ENCODE peak calls at places on chromosomes 16 and 17, in four cellular contexts. B is HepG2, Z is GM12878, X is H1. N is an unnamed sample.

GRCh38 chr17:494601-495195 is 142.1 kb upstream of the RPH3AL start:
- DNase-seq in B (no peak), Z (no peak), X (no peak), N (no peak)

GRCh38 chr17:74822329-74823175 is 37.1 kb downstream of the GRIN2C start:
- DNase-seq in B (no peak), Z (no peak), X (no peak), N (no peak)

GRCh38 chr17:2054740-2055493 is at the start of gene HIC1:
- DNase-seq in B (peak), Z (no peak), X (peak), N (no peak)

GRCh38 chr16:70692130-70692470 is 6.2 kb upstream of the MTSS2 start:
- DNase-seq in B (no peak), Z (no peak), X (no peak), N (no peak)

GRCh38 chr16:30110661-30111060 is 2.7 kb downstream of the GDPD3 start:
- DNase-seq in B (no peak), Z (no peak), X (no peak), N (peak)

GRCh38 chr17:66183529-66183928 is 8.4 kb downstream of the CEP112 start:
- DNase-seq in B (no peak), Z (no peak), X (no peak), N (no peak)

GRCh38 chr16:89907055-89907814 is 11.4 kb upstream of the MC1R start:
- DNase-seq in B (no peak), Z (no peak), X (no peak), N (no peak)

GRCh38 chr16:78122774-78123315 is 23.4 kb downstream of the WWOX start:
- DNase-seq in B (peak), Z (no peak), X (no peak), N (no peak)

GRCh38 chr17:64083093-64083492 is 46.9 kb downstream of the ERN1 start:
- DNase-seq in B (no peak), Z (no peak), X (no peak), N (no peak)

GRCh38 chr17:64080174-64080618 is 49.7 kb downstream of the ERN1 start:
- DNase-seq in B (peak), Z (no peak), X (no peak), N (no peak)

GRCh38 chr17:64084086-64084939 is 45.6 kb downstream of the ERN1 start:
- DNase-seq in B (peak), Z (no peak), X (no peak), N (no peak)

GRCh38 chr17:64083571-64084085 is 46.3 kb downstream of the ERN1 start:
- DNase-seq in B (no peak), Z (no peak), X (no peak), N (no peak)

GRCh38 chr17:64081802-64082799 is 47.8 kb downstream of the ERN1 start:
- DNase-seq in B (peak), Z (peak), X (no peak), N (no peak)
- H3K9ac ChIP-seq in B (peak), Z (no peak), X (no peak), N (no peak)

GRCh38 chr17:61330174-61331150 is 69.2 kb upstream of the TBX2 start:
- DNase-seq in B (no peak), Z (no peak), X (no peak), N (no peak)
- TF ChIP-seq ZNF274 in B (no peak), Z (no peak), X (no peak), N (no peak)

DNA sequence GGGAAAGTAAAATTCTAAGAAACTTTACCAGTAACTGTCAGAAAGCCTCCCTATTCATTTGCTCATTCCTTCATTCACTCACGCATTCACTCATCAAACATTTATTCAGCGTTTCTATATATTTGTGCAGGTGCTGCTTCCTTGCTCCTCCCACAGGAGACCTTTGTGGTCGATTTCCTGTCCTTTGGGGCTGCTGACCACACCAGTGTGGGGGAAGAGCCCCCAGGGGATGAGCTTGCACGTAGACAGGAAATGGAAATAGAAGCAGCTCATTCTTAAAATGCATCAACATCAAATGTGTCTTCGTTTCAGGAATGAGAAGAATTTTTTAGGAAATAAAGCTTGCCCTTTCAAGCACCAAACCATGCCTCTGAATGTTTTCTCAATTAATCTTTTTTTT is 9.6 kb downstream of the PIK3R6 start:
- DNase-seq in B (no peak), Z (peak), X (no peak), N (peak)
- TF ChIP-seq SUZ12 in B (no peak), Z (no peak), X (no peak), N (no peak)

DNA sequence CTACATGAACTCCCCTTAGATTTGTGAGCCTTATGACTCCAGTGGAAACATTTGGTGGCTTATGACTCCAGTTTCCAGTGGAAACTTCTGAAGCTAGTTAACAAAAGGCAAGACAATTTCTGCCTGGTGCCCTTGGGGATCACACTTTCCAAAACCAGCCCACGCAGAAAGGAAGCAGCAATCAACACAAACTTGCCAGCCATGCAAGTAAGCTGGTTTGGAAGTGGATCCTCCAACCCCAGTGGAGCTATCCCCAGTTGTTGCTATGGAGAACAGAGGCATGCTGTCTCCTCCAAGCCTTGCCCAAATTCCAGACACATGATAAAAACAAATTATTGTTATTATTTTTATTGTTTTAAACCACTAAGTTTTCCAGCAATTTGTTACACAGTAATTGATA is 130.9 kb downstream of the CDH11 start:
- DNase-seq in B (no peak), Z (no peak), X (no peak), N (no peak)
- H3K9ac ChIP-seq in B (no peak), Z (no peak), X (no peak), N (no peak)

N was measured in NT2/D1.